ENCODE peak calls at places on chromosomes 11 and 22, in eight cellular contexts. L is GM23248; Q is neuronal stem cell; Y is uterus; K is A549; H is thoracic aorta; B is CD8-positive, alpha-beta memory T cell; R is stomach. A is an unnamed sample.

GRCh38 chr11:87722756-87723599 is 452.3 kb downstream of the RAB38 start:
- DNase-seq in R (peak; percentile 43), L (peak; percentile 60), Y (no peak), B (no peak), K (no peak), Q (no peak), H (no peak), A (no peak)

GRCh38 chr11:110988731-110989130 is 256.8 kb upstream of the POU2AF2 start:
- DNase-seq in L (no peak), B (no peak), R (no peak), Q (no peak), Y (no peak), H (no peak), K (no peak), A (no peak)

GRCh38 chr11:1555713-1556153 is 16.3 kb downstream of the DUSP8 start:
- DNase-seq in R (no peak), H (no peak), Q (no peak), Y (no peak), L (no peak), K (no peak), B (no peak), A (no peak)

GRCh38 chr11:6755303-6755952 is 16.3 kb downstream of the OR2AG2 start:
- DNase-seq in B (peak; percentile 29), Q (peak; percentile 44), H (no peak), R (peak; percentile 27), K (peak; percentile 41), Y (no peak), L (peak; percentile 52), A (no peak)

GRCh38 chr11:117175104-117175503 is 3.4 kb upstream of the SIDT2 start:
- DNase-seq in Y (no peak), Q (no peak), B (no peak), K (no peak), L (no peak), R (peak; percentile 23), H (no peak), A (no peak)

GRCh38 chr22:23255506-23255905 is 75.2 kb downstream of the BCR start:
- DNase-seq in B (no peak), R (no peak), K (no peak), Q (no peak), Y (no peak), H (no peak), L (no peak), A (no peak)

GRCh38 chr11:47867821-47868220 is 19.7 kb upstream of the NUP160 start:
- DNase-seq in Y (no peak), R (no peak), L (peak; percentile 71), Q (no peak), K (no peak), B (no peak), H (no peak), A (no peak)

GRCh38 chr11:724063-724732 is 18.2 kb downstream of the EPS8L2 start:
- DNase-seq in B (no peak), L (no peak), K (no peak), Q (no peak), Y (no peak), H (no peak), R (no peak), A (no peak)

GRCh38 chr11:4385978-4386740 is 7.3 kb downstream of the TRIM21 start:
- DNase-seq in Q (no peak), Y (no peak), K (no peak), H (no peak), B (no peak), L (no peak), R (no peak), A (no peak)

GRCh38 chr22:17842386-17842785 is 68.1 kb upstream of the BID start:
- DNase-seq in B (peak; percentile 39), Y (peak; percentile 81), L (no peak), Q (no peak), H (no peak), K (no peak), R (peak; percentile 49), A (no peak)

GRCh38 chr11:19633276-19633675 is 79.4 kb upstream of the NAV2 start:
- DNase-seq in Y (peak; percentile 44), R (peak; percentile 28), Q (no peak), H (peak; percentile 64), K (no peak), B (no peak), L (peak; percentile 44), A (peak; percentile 91)

GRCh38 chr11:77266766-77267165 is 34.7 kb downstream of the GDPD4 start:
- DNase-seq in H (no peak), Y (no peak), Q (no peak), L (no peak), K (no peak), B (no peak), R (no peak), A (no peak)

GRCh38 chr11:69321877-69322350 is 28.0 kb downstream of the MYEOV start:
- DNase-seq in R (no peak), H (peak; percentile 54), B (no peak), K (no peak), Q (no peak), L (peak; percentile 99), Y (no peak), A (peak; percentile 78)

GRCh38 chr22:43539572-43540533 is 128.0 kb downstream of the MPPED1 start:
- DNase-seq in L (no peak), K (no peak), H (no peak), Q (no peak), R (no peak), Y (no peak), B (no peak), A (no peak)

GRCh38 chr22:23518381-23519187 is 61.5 kb downstream of the IGLL1 start:
- DNase-seq in Q (no peak), Y (no peak), B (no peak), H (no peak), R (no peak), K (no peak), L (no peak), A (no peak)

GRCh38 chr11:9716275-9717039 is 52.6 kb downstream of the SWAP70 start:
- DNase-seq in K (no peak), L (peak; percentile 77), Y (peak; percentile 32), H (no peak), B (no peak), Q (no peak), R (no peak), A (no peak)

GRCh38 chr11:100637706-100638105 is 49.4 kb upstream of the ARHGAP42 start:
- DNase-seq in K (no peak), L (no peak), Q (no peak), B (no peak), H (no peak), R (no peak), Y (no peak), A (no peak)

GRCh38 chr22:19962909-19963806 is 21.5 kb upstream of the TXNRD2 start:
- DNase-seq in R (peak; percentile 95), B (no peak), K (no peak), Q (no peak), Y (no peak), L (peak; percentile 94), H (no peak), A (no peak)

GRCh38 chr22:30809086-30809485 is 114.4 kb downstream of the OSBP2 start:
- DNase-seq in R (no peak), Y (no peak), L (peak; percentile 32), K (no peak), B (no peak), H (no peak), Q (no peak), A (no peak)

GRCh38 chr22:36279219-36279666 is 26.3 kb downstream of the APOL1 start:
- DNase-seq in H (no peak), K (no peak), B (no peak), L (no peak), R (no peak), Q (no peak), Y (peak; percentile 24), A (no peak)
- H3K4me3 ChIP-seq in H (no peak overlapping the region), K (no peak overlapping the region), B (no peak overlapping the region), L (no peak overlapping the region), R (no peak overlapping the region), Q (no peak overlapping the region), Y (no peak overlapping the region), A (no peak overlapping the region)

DNA sequence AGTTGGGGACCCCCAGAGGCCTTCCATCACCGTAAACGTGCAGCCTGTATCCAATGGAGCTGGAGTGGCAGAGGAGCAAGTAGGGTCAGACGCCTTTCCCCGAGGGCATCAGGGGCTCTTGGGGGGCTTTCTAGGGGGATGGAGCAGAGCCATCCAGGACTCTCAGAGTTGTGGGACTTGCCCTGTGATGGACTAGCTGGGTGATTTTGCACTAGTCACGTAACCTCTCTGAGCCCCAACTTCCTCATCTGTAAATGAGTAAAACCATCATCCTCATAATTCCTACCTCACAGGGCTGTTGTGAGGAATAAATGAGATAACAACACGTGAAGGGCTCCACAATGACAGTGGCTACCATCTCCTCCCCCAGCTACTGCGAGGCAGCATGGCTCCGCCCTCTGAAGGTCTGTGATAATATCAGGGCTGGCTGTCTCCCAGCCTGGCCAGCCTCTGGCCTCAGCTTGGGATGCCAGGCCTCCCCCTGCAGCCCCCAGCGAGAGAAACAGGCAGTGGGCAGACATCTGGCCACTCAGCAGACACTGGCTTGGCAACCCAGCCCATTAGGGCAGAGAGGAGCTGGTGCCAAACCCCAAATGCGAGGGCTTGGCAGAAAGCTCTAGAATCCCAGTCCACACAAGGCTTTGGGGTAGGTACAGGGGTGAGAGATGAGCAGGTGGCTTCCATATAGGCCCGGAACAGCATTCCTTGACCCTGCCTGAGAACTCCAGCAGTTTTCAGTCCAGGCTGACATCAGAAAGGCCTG is 6.7 kb downstream of the USP2 start:
- DNase-seq in K (no peak), R (no peak), H (no peak), Q (no peak), B (no peak), Y (no peak), L (peak; percentile 55), A (no peak)
- H3K27ac ChIP-seq in K (no peak overlapping the region), R (peak overlapping the region; percentile 81), H (no peak overlapping the region), Q (no peak overlapping the region), B (no peak overlapping the region), Y (peak overlapping the region; percentile 90), L (no peak overlapping the region), A (peak overlapping the region; percentile 21)

DNA sequence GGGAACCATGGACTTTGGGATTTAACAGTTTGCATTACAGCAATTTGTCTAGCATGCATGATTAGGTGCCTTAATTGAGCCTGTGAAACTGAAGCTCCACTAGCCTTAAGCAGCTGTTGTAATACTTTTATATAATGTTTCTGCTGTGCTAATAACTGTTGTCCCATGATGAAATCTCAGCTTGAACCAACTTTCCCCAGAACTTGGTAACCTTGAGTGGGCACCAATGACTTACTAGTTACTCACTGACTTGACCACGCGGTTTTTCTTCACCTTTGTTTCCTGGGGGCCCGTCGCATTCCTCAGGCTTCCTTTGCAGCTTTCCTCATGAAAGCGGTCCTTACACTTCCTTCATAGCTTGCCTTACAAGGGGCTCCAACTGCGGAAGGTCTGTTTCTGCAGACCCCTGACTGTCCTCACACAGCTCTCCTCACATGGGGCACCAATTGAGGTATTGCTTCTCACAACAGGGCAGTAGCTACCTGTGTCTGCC is 11.2 kb upstream of the GLYATL1 start:
- DNase-seq in Q (peak; percentile 30), R (no peak), L (peak; percentile 39), B (no peak), Y (no peak), H (no peak), K (no peak), A (no peak)
- H3K4me3 ChIP-seq in Q (peak overlapping the region; percentile 68), R (peak overlapping the region; percentile 29), L (no peak overlapping the region), B (peak overlapping the region; percentile 42), Y (no peak overlapping the region), H (peak overlapping the region; percentile 35), K (no peak overlapping the region), A (no peak overlapping the region)

DNA sequence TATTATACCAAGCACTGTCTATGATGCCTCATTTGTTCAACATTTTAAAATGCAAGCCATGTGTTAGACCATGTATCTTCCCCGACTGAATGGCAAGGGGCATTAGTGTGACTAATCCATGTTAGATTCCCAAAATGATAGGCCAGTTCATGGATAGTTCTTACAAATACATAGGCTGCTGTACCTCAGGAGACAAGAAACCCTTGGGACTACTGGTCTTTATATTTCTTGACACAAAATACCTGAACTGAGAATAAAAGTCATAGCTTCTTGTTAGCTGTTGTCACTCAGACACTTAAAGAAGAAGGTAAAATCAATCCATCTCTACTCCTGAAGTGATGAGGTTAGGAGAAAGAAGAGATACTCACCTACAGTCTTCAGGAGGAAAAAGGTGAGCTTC is at the start of gene OR8D4:
- DNase-seq in K (no peak), H (no peak), R (no peak), Y (no peak), Q (no peak), B (no peak), L (no peak), A (no peak)
- H3K27ac ChIP-seq in K (no peak within 1 kb of the TSS), H (no peak within 1 kb of the TSS), R (no peak within 1 kb of the TSS), Y (no peak within 1 kb of the TSS), Q (no peak within 1 kb of the TSS), B (no peak within 1 kb of the TSS), L (no peak within 1 kb of the TSS), A (no peak within 1 kb of the TSS)

A was measured in ascending aorta.